ENCODE peak calls at places on chromosomes 11 and 22, in nine cellular contexts. H is NCI-H1105 treated with DMSO at 0.1 percent for 48 hours; E is NCI-H1417; S is NCI-H1694 treated with DMSO at 0.1 percent for 48 hours; F is stimulated activated naive CD4-positive, alpha-beta T cell treated with Interleukin-2 at 50 U/mL for 16 hours; K is non-pigmented ciliary epithelial cell; G is kidney glomerular epithelial cell; V is activated CD8-positive, alpha-beta memory T cell treated with anti-CD3 and anti-CD28 coated beads for 1 hour; Q is NCI-H2029 treated with DMSO at 0.1 percent for 48 hours. M is an unnamed sample.

GRCh38 chr22:19122752-19123492 is 710 bp upstream of the DGCR2 start:
- DNase-seq in H (no peak), E (no peak), S (no peak), F (no peak), K (no peak), G (peak), V (no peak), Q (no peak), M (no peak)

GRCh38 chr11:126149759-126150236 is 61.7 kb downstream of the RPUSD4 start:
- DNase-seq in H (no peak), E (no peak), S (no peak), F (no peak), K (no peak), G (peak), V (no peak), Q (peak), M (no peak)

GRCh38 chr11:124879229-124879998 is 14.2 kb downstream of the ROBO3 start:
- DNase-seq in H (no peak), E (no peak), S (no peak), F (no peak), K (no peak), G (no peak), V (no peak), Q (no peak), M (no peak)

GRCh38 chr11:115316682-115317081 is 187.5 kb downstream of the CADM1 start:
- DNase-seq in H (no peak), E (no peak), S (no peak), F (no peak), K (no peak), G (no peak), V (no peak), Q (no peak), M (no peak)

GRCh38 chr11:81967242-81967641 is 766.4 kb downstream of the FAM181B start:
- DNase-seq in H (peak), E (no peak), S (no peak), F (no peak), K (no peak), G (no peak), V (no peak), Q (no peak), M (no peak)

GRCh38 chr11:70802185-70802584 is 403.9 kb downstream of the CTTN start:
- DNase-seq in H (no peak), E (no peak), S (no peak), F (no peak), K (no peak), G (no peak), V (no peak), Q (no peak), M (no peak)

GRCh38 chr11:116563713-116564050 is 209.1 kb downstream of the BUD13 start:
- DNase-seq in H (no peak), E (no peak), S (no peak), F (no peak), K (no peak), G (no peak), V (no peak), Q (no peak), M (no peak)

GRCh38 chr11:44219830-44220778 is 89.8 kb downstream of the ALX4 start:
- DNase-seq in H (no peak), E (no peak), S (no peak), F (no peak), K (no peak), G (no peak), V (no peak), Q (no peak), M (no peak)

GRCh38 chr22:25564979-25565677 is 653 bp downstream of the GRK3 start:
- DNase-seq in H (peak), E (no peak), S (no peak), F (no peak), K (no peak), G (no peak), V (no peak), Q (no peak), M (no peak)

GRCh38 chr11:1281974-1282365 is 27.5 kb downstream of the TOLLIP start:
- DNase-seq in H (no peak), E (no peak), S (no peak), F (no peak), K (no peak), G (no peak), V (no peak), Q (no peak), M (no peak)

GRCh38 chr11:111663820-111664219 is 61.6 kb downstream of the SIK2 start:
- DNase-seq in H (no peak), E (no peak), S (no peak), F (no peak), K (no peak), G (no peak), V (no peak), Q (peak), M (no peak)

GRCh38 chr22:46542011-46542985 is 4.9 kb upstream of the CELSR1 start:
- DNase-seq in H (peak), E (no peak), S (peak), F (peak), K (no peak), G (peak), V (peak), Q (peak), M (peak)

GRCh38 chr22:19663286-19663815 is 51.0 kb upstream of the SEPTIN5 start:
- DNase-seq in H (no peak), E (no peak), S (peak), F (no peak), K (peak), G (no peak), V (no peak), Q (peak), M (no peak)

GRCh38 chr11:22634897-22635629 is 9.4 kb upstream of the FANCF start:
- DNase-seq in H (peak), E (peak), S (no peak), F (no peak), K (no peak), G (peak), V (no peak), Q (peak), M (no peak)

GRCh38 chr11:92045325-92045724 is 179.3 kb upstream of the FAT3 start:
- DNase-seq in H (no peak), E (no peak), S (no peak), F (no peak), K (no peak), G (no peak), V (no peak), Q (no peak), M (no peak)

GRCh38 chr11:90803366-90803765 is 580.5 kb upstream of the CHORDC1 start:
- DNase-seq in H (no peak), E (no peak), S (no peak), F (no peak), K (no peak), G (peak), V (no peak), Q (no peak), M (no peak)

GRCh38 chr11:109648804-109649203 is 226.8 kb downstream of the C11orf87 start:
- DNase-seq in H (no peak), E (no peak), S (no peak), F (no peak), K (no peak), G (no peak), V (no peak), Q (no peak), M (no peak)

GRCh38 chr11:12764187-12764914 is 90.1 kb downstream of the TEAD1 start:
- DNase-seq in H (peak), E (no peak), S (peak), F (no peak), K (no peak), G (no peak), V (no peak), Q (no peak), M (no peak)

GRCh38 chr11:134365011-134365925 is 33.5 kb downstream of the GLB1L2 start:
- DNase-seq in H (no peak), E (no peak), S (no peak), F (no peak), K (no peak), G (no peak), V (no peak), Q (no peak), M (no peak)

GRCh38 chr11:57155400-57155799 is 26.4 kb upstream of the LRRC55 start:
- DNase-seq in H (no peak), E (no peak), S (no peak), F (no peak), K (no peak), G (no peak), V (no peak), Q (no peak), M (no peak)

GRCh38 chr11:119166368-119167076 is 2.0 kb upstream of the NLRX1 start:
- DNase-seq in H (no peak), E (no peak), S (no peak), F (no peak), K (peak), G (peak), V (no peak), Q (no peak), M (no peak)

GRCh38 chr11:47856186-47856585 is 8.0 kb upstream of the NUP160 start:
- DNase-seq in H (no peak), E (peak), S (no peak), F (no peak), K (no peak), G (no peak), V (no peak), Q (peak), M (no peak)

GRCh38 chr11:70696564-70696963 is 298.2 kb downstream of the CTTN start:
- DNase-seq in H (no peak), E (no peak), S (no peak), F (no peak), K (no peak), G (no peak), V (no peak), Q (no peak), M (no peak)

GRCh38 chr11:15816270-15816871 is 540.0 kb downstream of the SOX6 start:
- DNase-seq in H (no peak), E (no peak), S (no peak), F (no peak), K (peak), G (peak), V (no peak), Q (peak), M (no peak)

GRCh38 chr11:120306519-120307242 is 18.4 kb upstream of the TLCD5 start:
- DNase-seq in H (no peak), E (no peak), S (no peak), F (no peak), K (no peak), G (peak), V (no peak), Q (no peak), M (no peak)

GRCh38 chr11:20671856-20672546 is 2.6 kb downstream of the NELL1 start:
- DNase-seq in H (peak), E (peak), S (peak), F (no peak), K (no peak), G (peak), V (no peak), Q (peak), M (peak)

GRCh38 chr11:10476342-10476741 is 21.3 kb downstream of the AMPD3 start:
- DNase-seq in H (no peak), E (no peak), S (no peak), F (no peak), K (no peak), G (no peak), V (no peak), Q (no peak), M (no peak)

GRCh38 chr11:60788401-60789110 is 3.4 kb downstream of the MS4A10 start:
- DNase-seq in H (peak), E (no peak), S (peak), F (no peak), K (no peak), G (no peak), V (no peak), Q (no peak), M (no peak)

GRCh38 chr11:47044112-47044511 is 107.6 kb downstream of the CSTPP1 start:
- DNase-seq in H (no peak), E (no peak), S (no peak), F (no peak), K (no peak), G (no peak), V (no peak), Q (no peak), M (no peak)

GRCh38 chr22:29231971-29232959 is 26.6 kb downstream of the EMID1 start:
- DNase-seq in H (no peak), E (no peak), S (no peak), F (no peak), K (no peak), G (no peak), V (no peak), Q (no peak), M (no peak)

GRCh38 chr11:120682866-120683265 is 171.3 kb downstream of the GRIK4 start:
- DNase-seq in H (no peak), E (no peak), S (no peak), F (no peak), K (no peak), G (no peak), V (no peak), Q (no peak), M (no peak)